ENCODE peak calls at places on chromosome 16, in seven cellular contexts. One of them, this sample, is unnamed. For H3K36me3, the result is how much of the 10 kb centered on the place peaks cover.

GRCh38 chr16:85462405-85463227 is 150.5 kb upstream of the GSE1 start:
- DNase-seq in CD8-positive, alpha-beta T cell: no peak
- DNase-seq in esophagus muscularis mucosa: no peak
- DNase-seq in lung: no peak
- DNase-seq in pancreas: no peak
- DNase-seq in A673: peak
- DNase-seq in MM.1S: no peak
- DNase-seq in this sample: peak

GRCh38 chr16:66750279-66751134 is 902 bp downstream of the DYNC1LI2 start:
- DNase-seq in A673: no peak
- DNase-seq in CD8-positive, alpha-beta T cell: no peak
- DNase-seq in esophagus muscularis mucosa: no peak
- DNase-seq in MM.1S: no peak
- DNase-seq in pancreas: no peak
- DNase-seq in lung: no peak
- DNase-seq in this sample: no peak

GRCh38 chr16:27426423-27427408 is 24.7 kb downstream of the IL21R start:
- DNase-seq in CD8-positive, alpha-beta T cell: peak
- DNase-seq in A673: peak
- DNase-seq in MM.1S: no peak
- DNase-seq in pancreas: peak
- DNase-seq in esophagus muscularis mucosa: peak
- DNase-seq in lung: peak
- DNase-seq in this sample: peak

GRCh38 chr16:80954985-80955384 is 51.7 kb downstream of the CMC2 start:
- DNase-seq in lung: no peak
- DNase-seq in CD8-positive, alpha-beta T cell: no peak
- DNase-seq in MM.1S: no peak
- DNase-seq in A673: no peak
- DNase-seq in esophagus muscularis mucosa: peak
- DNase-seq in pancreas: no peak
- DNase-seq in this sample: no peak

GRCh38 chr16:11955713-11956123 is 9.3 kb upstream of the TNFRSF17 start:
- DNase-seq in pancreas: no peak
- DNase-seq in MM.1S: no peak
- DNase-seq in A673: peak
- DNase-seq in CD8-positive, alpha-beta T cell: no peak
- DNase-seq in lung: no peak
- DNase-seq in esophagus muscularis mucosa: no peak
- DNase-seq in this sample: no peak

GRCh38 chr16:65769055-65769465 is 597.4 kb upstream of the CDH5 start:
- DNase-seq in lung: no peak
- DNase-seq in pancreas: no peak
- DNase-seq in CD8-positive, alpha-beta T cell: no peak
- DNase-seq in MM.1S: no peak
- DNase-seq in A673: peak
- DNase-seq in esophagus muscularis mucosa: no peak
- DNase-seq in this sample: no peak

GRCh38 chr16:53711390-53711789 is 7.4 kb downstream of the FTO start:
- DNase-seq in lung: no peak
- DNase-seq in CD8-positive, alpha-beta T cell: no peak
- DNase-seq in A673: no peak
- DNase-seq in pancreas: no peak
- DNase-seq in MM.1S: no peak
- DNase-seq in esophagus muscularis mucosa: no peak
- DNase-seq in this sample: no peak

GRCh38 chr16:84851192-84852127 is 31.7 kb downstream of the CRISPLD2 start:
- DNase-seq in esophagus muscularis mucosa: no peak
- DNase-seq in lung: no peak
- DNase-seq in A673: no peak
- DNase-seq in pancreas: no peak
- DNase-seq in CD8-positive, alpha-beta T cell: no peak
- DNase-seq in MM.1S: no peak
- DNase-seq in this sample: peak

GRCh38 chr16:48632137-48632774 is 22.3 kb upstream of the N4BP1 start:
- DNase-seq in CD8-positive, alpha-beta T cell: no peak
- DNase-seq in MM.1S: no peak
- DNase-seq in pancreas: no peak
- DNase-seq in esophagus muscularis mucosa: peak
- DNase-seq in A673: no peak
- DNase-seq in lung: no peak
- DNase-seq in this sample: no peak

GRCh38 chr16:3485097-3485470 is 10.2 kb downstream of the C16orf90 start:
- DNase-seq in A673: no peak
- DNase-seq in MM.1S: no peak
- DNase-seq in lung: no peak
- DNase-seq in pancreas: no peak
- DNase-seq in esophagus muscularis mucosa: no peak
- DNase-seq in CD8-positive, alpha-beta T cell: no peak
- DNase-seq in this sample: no peak

GRCh38 chr16:83799336-83799735 is 8.4 kb upstream of the HSBP1 start:
- DNase-seq in MM.1S: no peak
- DNase-seq in esophagus muscularis mucosa: no peak
- DNase-seq in pancreas: no peak
- DNase-seq in lung: no peak
- DNase-seq in A673: no peak
- DNase-seq in CD8-positive, alpha-beta T cell: no peak
- DNase-seq in this sample: no peak

GRCh38 chr16:21684199-21684598 is 20.4 kb downstream of the OTOA start:
- DNase-seq in MM.1S: no peak
- DNase-seq in CD8-positive, alpha-beta T cell: peak
- DNase-seq in esophagus muscularis mucosa: no peak
- DNase-seq in lung: no peak
- DNase-seq in pancreas: no peak
- DNase-seq in A673: peak
- DNase-seq in this sample: peak

GRCh38 chr16:53052519-53053501 is at the start of gene CHD9NB:
- DNase-seq in MM.1S: peak
- DNase-seq in lung: peak
- DNase-seq in A673: peak
- DNase-seq in pancreas: no peak
- DNase-seq in esophagus muscularis mucosa: no peak
- DNase-seq in CD8-positive, alpha-beta T cell: no peak
- DNase-seq in this sample: peak

GRCh38 chr16:53809088-53809951 is 105.4 kb downstream of the FTO start:
- DNase-seq in A673: peak
- DNase-seq in CD8-positive, alpha-beta T cell: no peak
- DNase-seq in lung: no peak
- DNase-seq in MM.1S: no peak
- DNase-seq in esophagus muscularis mucosa: no peak
- DNase-seq in pancreas: no peak
- DNase-seq in this sample: no peak

GRCh38 chr16:87227651-87228015 is 89.6 kb downstream of the C16orf95 start:
- DNase-seq in lung: no peak
- DNase-seq in pancreas: no peak
- DNase-seq in MM.1S: no peak
- DNase-seq in CD8-positive, alpha-beta T cell: no peak
- DNase-seq in esophagus muscularis mucosa: no peak
- DNase-seq in A673: no peak
- DNase-seq in this sample: no peak

GRCh38 chr16:55357241-55357640 is 33.2 kb downstream of the IRX6 start:
- DNase-seq in pancreas: no peak
- DNase-seq in CD8-positive, alpha-beta T cell: no peak
- DNase-seq in A673: no peak
- DNase-seq in esophagus muscularis mucosa: no peak
- DNase-seq in MM.1S: no peak
- DNase-seq in lung: no peak
- DNase-seq in this sample: no peak

GRCh38 chr16:56275076-56275475 is 83.8 kb downstream of the GNAO1 start:
- DNase-seq in lung: no peak
- DNase-seq in MM.1S: no peak
- DNase-seq in CD8-positive, alpha-beta T cell: no peak
- DNase-seq in esophagus muscularis mucosa: no peak
- DNase-seq in A673: no peak
- DNase-seq in pancreas: no peak
- DNase-seq in this sample: no peak

GRCh38 chr16:58462997-58463891 is 36.7 kb upstream of the NDRG4 start:
- DNase-seq in CD8-positive, alpha-beta T cell: no peak
- DNase-seq in MM.1S: no peak
- DNase-seq in A673: peak
- DNase-seq in pancreas: no peak
- DNase-seq in lung: no peak
- DNase-seq in esophagus muscularis mucosa: no peak
- DNase-seq in this sample: no peak

GRCh38 chr16:75377971-75378386 is 55.3 kb downstream of the CFDP1 start:
- DNase-seq in CD8-positive, alpha-beta T cell: no peak
- DNase-seq in pancreas: no peak
- DNase-seq in A673: peak
- DNase-seq in esophagus muscularis mucosa: no peak
- DNase-seq in lung: no peak
- DNase-seq in MM.1S: no peak
- DNase-seq in this sample: no peak

DNA sequence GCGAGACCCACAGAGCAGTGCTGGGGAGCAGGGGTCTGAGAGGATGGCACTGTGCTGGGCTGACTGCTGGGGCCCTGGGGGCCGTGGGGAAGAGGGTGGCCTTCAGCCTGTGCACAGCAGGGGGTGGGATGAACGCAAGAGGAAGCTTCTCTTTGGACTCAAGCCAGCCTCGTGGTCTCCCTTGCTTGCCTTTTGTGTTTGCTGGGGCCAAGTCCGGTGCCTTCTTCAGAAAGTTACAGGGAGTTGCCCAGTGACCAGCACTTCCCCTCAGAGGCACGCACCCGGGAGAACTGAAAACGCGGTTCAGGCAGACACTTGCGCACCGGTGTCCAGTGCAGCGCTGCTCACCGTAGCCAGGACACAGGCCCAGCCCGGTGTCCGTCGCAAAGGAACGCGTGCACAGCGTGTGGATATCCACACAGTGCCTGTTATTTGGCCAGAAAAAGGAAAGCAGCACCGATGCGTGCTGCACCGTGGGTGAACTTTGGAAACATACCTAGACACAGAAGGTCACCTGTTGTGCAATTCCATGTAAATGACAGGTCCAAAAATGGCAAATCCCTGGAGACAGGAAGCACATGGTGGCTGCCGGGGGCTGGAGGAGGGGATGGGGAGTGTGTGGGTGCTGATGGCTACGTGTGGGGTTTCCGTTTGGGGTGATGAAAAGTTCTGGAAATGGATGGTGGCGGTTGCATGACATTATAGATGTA is 29.5 kb upstream of the NUDT16L1 start:
- DNase-seq in lung: peak
- DNase-seq in esophagus muscularis mucosa: no peak
- DNase-seq in MM.1S: no peak
- DNase-seq in pancreas: peak
- DNase-seq in A673: no peak
- DNase-seq in CD8-positive, alpha-beta T cell: no peak
- DNase-seq in this sample: no peak
- H3K36me3 ChIP-seq in lung: under half
- H3K36me3 ChIP-seq in esophagus muscularis mucosa: under half
- H3K36me3 ChIP-seq in MM.1S: under half
- H3K36me3 ChIP-seq in pancreas: under half
- H3K36me3 ChIP-seq in A673: under half
- H3K36me3 ChIP-seq in CD8-positive, alpha-beta T cell: under half
- H3K36me3 ChIP-seq in this sample: under half

DNA sequence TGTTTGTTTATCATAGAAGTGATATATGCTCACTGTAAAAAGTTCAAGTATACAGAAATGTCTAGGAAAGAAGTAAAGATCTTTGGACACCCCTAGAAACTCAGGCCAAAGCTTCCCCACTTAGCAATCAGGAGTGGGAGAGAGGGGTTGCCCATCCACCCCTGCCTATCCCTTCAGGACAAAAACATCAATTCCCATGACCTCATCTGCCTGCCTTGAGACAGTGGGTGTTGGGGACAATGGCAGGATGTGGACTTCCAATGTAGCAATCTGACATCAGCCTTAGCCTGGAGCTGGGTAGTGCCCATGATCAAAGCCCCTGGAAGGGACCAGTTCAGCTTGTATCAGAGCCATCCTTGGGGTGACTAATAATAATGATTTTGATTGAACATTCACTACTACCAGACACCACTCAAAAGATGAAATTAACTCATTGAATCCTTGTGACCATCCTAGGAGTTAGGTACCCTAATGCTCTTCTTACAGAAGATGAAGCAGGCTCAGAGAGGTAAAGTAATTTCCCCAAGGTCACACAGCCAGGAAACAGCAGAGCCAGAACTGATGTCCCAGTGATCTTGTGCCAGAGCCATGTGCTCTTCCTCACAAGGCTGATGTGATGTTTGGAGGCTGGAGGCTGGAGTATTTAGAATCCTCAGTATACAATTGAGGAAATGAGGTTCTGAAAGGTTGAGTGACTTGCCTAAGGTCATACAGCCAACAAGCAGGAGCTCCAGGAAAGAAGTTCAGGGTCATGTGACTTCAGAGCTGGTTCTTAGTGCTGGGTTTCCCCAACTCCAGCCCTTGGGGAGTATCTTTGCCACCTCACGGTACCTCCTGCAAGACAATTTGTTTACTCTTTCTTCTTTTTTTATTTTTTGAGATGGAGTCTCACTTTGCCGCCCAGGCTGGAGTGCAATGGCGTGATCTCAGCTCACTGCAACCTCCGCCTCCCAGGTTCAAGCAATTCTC is 18.3 kb downstream of the ITPRIPL2 start:
- DNase-seq in A673: no peak
- DNase-seq in MM.1S: no peak
- DNase-seq in esophagus muscularis mucosa: no peak
- DNase-seq in lung: no peak
- DNase-seq in CD8-positive, alpha-beta T cell: no peak
- DNase-seq in pancreas: no peak
- DNase-seq in this sample: no peak
- H3K4me3 ChIP-seq in A673: no peak
- H3K4me3 ChIP-seq in MM.1S: no peak
- H3K4me3 ChIP-seq in esophagus muscularis mucosa: no peak
- H3K4me3 ChIP-seq in lung: no peak
- H3K4me3 ChIP-seq in CD8-positive, alpha-beta T cell: no peak
- H3K4me3 ChIP-seq in pancreas: no peak
- H3K4me3 ChIP-seq in this sample: no peak

GRCh38 chr16:29815032-29815721 is 775 bp upstream of the PAGR1 start:
- DNase-seq in CD8-positive, alpha-beta T cell: peak
- DNase-seq in MM.1S: no peak
- DNase-seq in esophagus muscularis mucosa: no peak
- DNase-seq in pancreas: peak
- DNase-seq in A673: peak
- DNase-seq in lung: no peak
- DNase-seq in this sample: no peak
- H3K27ac ChIP-seq in CD8-positive, alpha-beta T cell: peak
- H3K27ac ChIP-seq in MM.1S: peak
- H3K27ac ChIP-seq in esophagus muscularis mucosa: peak
- H3K27ac ChIP-seq in pancreas: peak
- H3K27ac ChIP-seq in A673: peak
- H3K27ac ChIP-seq in lung: peak
- H3K27ac ChIP-seq in this sample: peak

DNA sequence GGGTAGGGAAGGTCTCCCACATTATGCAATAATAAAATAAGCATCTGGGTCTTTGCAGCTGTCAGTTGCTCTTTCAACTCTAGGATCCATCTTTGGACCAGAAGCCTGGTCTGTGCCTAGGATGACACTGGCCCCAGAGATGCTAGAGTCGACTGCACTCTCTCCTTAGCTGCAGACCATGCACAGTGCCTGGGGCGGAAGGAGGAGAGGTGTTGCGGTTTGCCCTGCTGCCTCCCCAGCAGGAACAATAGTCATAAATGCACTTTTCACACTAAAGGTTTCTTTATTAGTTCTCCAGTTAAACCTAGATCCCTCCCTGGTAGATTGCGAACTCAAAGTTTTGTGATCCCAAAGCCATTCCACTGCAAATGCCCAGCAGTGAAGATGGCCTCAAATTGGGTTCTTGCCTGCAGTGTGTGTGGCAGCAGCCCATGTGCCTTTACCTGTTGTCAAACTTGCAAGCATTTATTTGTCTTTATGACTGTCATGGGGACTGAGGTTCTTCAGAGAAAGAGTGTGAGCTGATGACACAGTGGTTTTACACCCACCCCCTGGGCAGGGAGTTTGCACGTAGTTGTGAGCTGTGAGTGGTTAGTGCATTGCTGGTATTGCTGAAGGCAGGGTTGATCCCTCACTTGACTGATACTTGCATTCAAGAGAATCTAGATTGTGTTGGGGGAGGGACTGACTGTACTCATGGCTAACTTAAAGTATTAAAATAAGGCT is 10.3 kb downstream of the ATXN1L start:
- DNase-seq in pancreas: no peak
- DNase-seq in MM.1S: no peak
- DNase-seq in lung: no peak
- DNase-seq in A673: no peak
- DNase-seq in CD8-positive, alpha-beta T cell: peak
- DNase-seq in esophagus muscularis mucosa: no peak
- DNase-seq in this sample: no peak
- H3K36me3 ChIP-seq in pancreas: under half
- H3K36me3 ChIP-seq in MM.1S: under half
- H3K36me3 ChIP-seq in lung: under half
- H3K36me3 ChIP-seq in A673: under half
- H3K36me3 ChIP-seq in CD8-positive, alpha-beta T cell: under half
- H3K36me3 ChIP-seq in esophagus muscularis mucosa: under half
- H3K36me3 ChIP-seq in this sample: under half